ENCODE peak calls at places on chromosomes 6 and 20, in six cellular contexts. Z is activated T-helper 1 cell treated with anti-CD3 and anti-CD28 coated beads, Interleukin-2, amount 50 U/mL, for 16 hours; D is RPMI8226; K is nucleus accumbens; W is GM20000; E is hippocampal formation. C is an unnamed sample.

GRCh38 chr6:57209030-57209429 is 13.1 kb downstream of the RAB23 start:
- DNase-seq in Z (no peak), D (no peak), K (no peak), W (no peak), E (no peak), C (no peak)

GRCh38 chr20:63854069-63854765 is 7.1 kb upstream of the ABHD16B start:
- DNase-seq in Z (no peak), D (no peak), K (no peak), W (peak; percentile 73), E (no peak), C (no peak)

GRCh38 chr6:43540507-43540906 is 23.6 kb downstream of the POLR1C start:
- DNase-seq in Z (no peak), D (no peak), K (no peak), W (no peak), E (no peak), C (no peak)

GRCh38 chr6:145332001-145332400 is 403.3 kb downstream of the EPM2A start:
- DNase-seq in Z (no peak), D (no peak), K (no peak), W (no peak), E (no peak), C (no peak)

GRCh38 chr6:137927777-137928218 is 60.7 kb downstream of the TNFAIP3 start:
- DNase-seq in Z (peak; percentile 23), D (peak; percentile 77), K (no peak), W (peak; percentile 65), E (no peak), C (no peak)

GRCh38 chr6:158621694-158622544 is 22.6 kb downstream of the DYNLT1 start:
- DNase-seq in Z (no peak), D (no peak), K (no peak), W (no peak), E (no peak), C (no peak)

GRCh38 chr20:1323830-1324597 is 4.9 kb downstream of the SDCBP2 start:
- DNase-seq in Z (no peak), D (no peak), K (no peak), W (no peak), E (no peak), C (no peak)

GRCh38 chr20:45359406-45360148 is 3.4 kb upstream of the SYS1 start:
- DNase-seq in Z (no peak), D (no peak), K (no peak), W (no peak), E (no peak), C (no peak)

GRCh38 chr6:87045521-87046075 is 49.3 kb downstream of the CGA start:
- DNase-seq in Z (no peak), D (no peak), K (no peak), W (no peak), E (no peak), C (no peak)

GRCh38 chr6:126175251-126175650 is 164.7 kb upstream of the CENPW start:
- DNase-seq in Z (no peak), D (no peak), K (no peak), W (no peak), E (no peak), C (no peak)

GRCh38 chr20:53891306-53891894 is 179.0 kb downstream of the BCAS1 start:
- DNase-seq in Z (no peak), D (no peak), K (no peak), W (no peak), E (no peak), C (no peak)

GRCh38 chr6:24888967-24889366 is 46.8 kb downstream of the RIPOR2 start:
- DNase-seq in Z (no peak), D (no peak), K (no peak), W (no peak), E (no peak), C (no peak)